ENCODE peak calls at places on chromosomes 7 and 10, in four cellular contexts. H, Y, M and D are unnamed samples. For H3K4me1, the result is how much of the 10 kb centered on the place peaks cover.

GRCh38 chr10:69068549-69068948 is 19.4 kb upstream of the SRGN start:
- DNase-seq in Y (no peak), M (no peak), H (no peak), D (no peak)

GRCh38 chr7:92645531-92646061 is 55.4 kb upstream of the FAM133B start:
- DNase-seq in Y (no peak), M (peak), H (peak), D (no peak)

GRCh38 chr7:78194609-78195008 is 396.0 kb downstream of the PHTF2 start:
- DNase-seq in H (no peak), M (no peak), Y (no peak), D (no peak)

GRCh38 chr7:7770228-7770627 is 51.8 kb upstream of the RPA3 start:
- DNase-seq in H (no peak), M (no peak), Y (peak), D (no peak)

GRCh38 chr7:28488061-28488791 is 75.9 kb downstream of the CREB5 start:
- DNase-seq in H (no peak), Y (no peak), M (no peak), D (no peak)

GRCh38 chr7:112383671-112384417 is 66.4 kb upstream of the IFRD1 start:
- DNase-seq in M (no peak), Y (no peak), H (peak), D (peak)

GRCh38 chr7:78080811-78081210 is 282.2 kb downstream of the PHTF2 start:
- DNase-seq in M (no peak), Y (no peak), H (no peak), D (no peak)

GRCh38 chr7:155360495-155361362 is 63.1 kb downstream of the INSIG1 start:
- DNase-seq in H (no peak), M (no peak), Y (no peak), D (no peak)

GRCh38 chr10:71821909-71822763 is 28.9 kb downstream of the PSAP start:
- DNase-seq in M (no peak), Y (no peak), H (no peak), D (no peak)

GRCh38 chr7:28666144-28666543 is 253.8 kb downstream of the CREB5 start:
- DNase-seq in H (no peak), Y (no peak), M (no peak), D (no peak)

GRCh38 chr7:25006225-25006624 is 26.2 kb upstream of the OSBPL3 start:
- DNase-seq in H (no peak), M (no peak), Y (no peak), D (no peak)

GRCh38 chr7:22696672-22697071 is 30.3 kb upstream of the IL6 start:
- DNase-seq in H (peak), M (no peak), Y (peak), D (no peak)

GRCh38 chr7:22700559-22701002 is 26.4 kb upstream of the IL6 start:
- DNase-seq in Y (peak), M (no peak), H (peak), D (no peak)

GRCh38 chr7:22697322-22697859 is 29.6 kb upstream of the IL6 start:
- DNase-seq in Y (no peak), H (no peak), M (no peak), D (no peak)

GRCh38 chr7:22697897-22698645 is 28.9 kb upstream of the IL6 start:
- DNase-seq in M (no peak), H (peak), Y (no peak), D (no peak)

DNA sequence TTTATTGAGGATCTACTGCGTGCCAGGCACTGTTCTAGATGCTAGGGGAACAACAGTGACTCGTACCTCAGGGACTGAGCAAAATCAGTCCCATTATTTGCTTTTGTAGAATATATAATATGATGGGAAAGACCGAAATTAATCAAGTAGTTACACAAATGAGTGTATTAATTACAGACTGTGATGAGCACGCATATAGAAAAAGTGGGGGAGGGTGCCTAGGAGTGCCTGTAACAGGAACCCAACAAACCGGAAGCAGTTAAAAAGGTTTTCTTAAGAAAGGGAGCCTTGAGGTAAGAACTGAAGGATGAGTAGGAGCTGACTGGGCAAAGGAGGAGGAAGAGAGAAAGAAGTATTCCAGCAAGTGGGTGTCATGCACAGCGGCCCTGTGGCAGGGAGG is 28.2 kb upstream of the IL6 start:
- DNase-seq in H (no peak), Y (no peak), M (no peak), D (no peak)
- H3K4me1 ChIP-seq in H (under half), Y (under half), M (under half), D (under half)

DNA sequence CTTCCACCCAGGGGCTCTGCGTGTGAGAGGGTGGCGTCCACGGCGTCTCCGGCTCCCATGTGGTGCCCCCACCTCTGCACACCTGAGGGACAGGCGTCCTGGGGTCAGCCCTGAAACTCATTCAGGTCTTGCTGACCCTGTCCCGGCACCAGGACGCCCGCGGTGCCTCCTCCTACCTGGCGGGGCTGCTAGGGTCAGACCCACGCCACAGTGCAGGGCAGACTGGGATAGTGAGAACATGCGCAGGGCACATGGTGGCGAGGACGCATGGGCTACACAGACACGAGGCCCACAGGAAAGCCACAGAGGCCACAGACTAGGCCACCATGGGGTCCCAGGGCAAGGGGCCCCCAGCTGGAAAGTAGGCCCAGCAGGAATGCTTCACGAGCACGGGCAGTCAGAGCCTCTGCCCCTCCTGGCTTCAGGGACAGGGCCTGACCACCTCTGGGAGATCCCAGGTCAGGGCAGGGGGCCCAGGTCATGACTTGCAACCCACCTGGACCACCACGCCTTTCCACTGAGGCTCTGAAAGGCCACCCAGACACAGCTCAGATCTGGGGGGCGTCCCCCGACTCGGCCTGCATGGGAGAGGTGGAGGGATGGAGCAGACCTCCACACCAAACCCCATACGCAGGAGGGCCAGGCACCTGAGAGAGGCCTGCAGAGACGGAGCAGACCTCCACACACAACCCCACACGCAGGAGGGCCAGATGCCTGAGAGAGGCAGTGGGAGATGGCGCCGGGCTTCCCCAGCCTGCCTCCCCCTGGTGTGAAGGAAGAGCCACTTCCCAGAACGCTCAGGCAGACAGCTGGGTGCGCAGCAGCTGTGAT is 188.6 kb downstream of the ELFN1 start:
- DNase-seq in H (no peak), Y (no peak), M (peak), D (no peak)
- H3K4me1 ChIP-seq in H (under half), Y (under half), M (under half), D (under half)

GRCh38 chr10:15474671-15475070 is 103.6 kb upstream of the FAM171A1 start:
- DNase-seq in Y (no peak), M (no peak), H (no peak), D (no peak)
- H3K4me1 ChIP-seq in Y (under half), M (under half), H (under half), D (under half)

GRCh38 chr10:4683137-4683536 is 142.9 kb upstream of the AKR1E2 start:
- DNase-seq in M (no peak), H (no peak), Y (no peak), D (no peak)
- H3K4me1 ChIP-seq in M (under half), H (under half), Y (under half), D (under half)

DNA sequence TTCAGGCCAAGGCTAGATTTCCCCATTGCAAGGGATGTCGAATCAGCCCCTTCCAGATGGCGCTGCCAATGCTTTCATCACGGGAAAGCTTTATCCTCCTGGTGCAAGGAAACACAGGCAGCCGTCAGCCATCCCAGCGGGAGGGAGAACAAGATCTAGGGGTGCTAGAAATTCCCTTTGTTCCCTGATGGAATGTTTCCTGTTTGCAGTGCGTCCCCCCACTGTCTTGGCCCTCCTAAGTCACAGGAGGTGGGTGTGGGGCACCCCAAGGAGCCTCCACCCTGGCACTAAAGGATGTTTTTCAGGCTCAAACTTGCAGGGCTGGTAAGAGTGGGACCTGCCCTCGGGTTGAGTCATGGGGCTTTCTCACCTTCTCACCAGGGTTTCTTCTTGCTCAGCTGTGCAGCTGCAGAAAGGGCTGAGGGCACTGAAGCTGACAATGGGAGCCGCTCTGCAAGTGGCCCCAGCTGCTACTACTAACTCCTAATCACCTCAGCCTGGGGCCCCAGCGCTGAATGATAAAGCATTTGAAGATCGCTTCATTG is 103.6 kb downstream of the PRPF18 start:
- DNase-seq in M (no peak), H (no peak), Y (no peak), D (no peak)
- H3K4me1 ChIP-seq in M (under half), H (under half), Y (under half), D (under half)

GRCh38 chr10:132450466-132450824 is 53.4 kb downstream of the PWWP2B start:
- DNase-seq in Y (no peak), H (no peak), M (no peak), D (no peak)
- H3K4me1 ChIP-seq in Y (under half), H (under half), M (under half), D (half or more)

GRCh38 chr10:3091346-3091787 is 24.0 kb downstream of the PFKP start:
- DNase-seq in M (no peak), Y (peak), H (peak), D (no peak)
- H3K4me1 ChIP-seq in M (under half), Y (under half), H (half or more), D (half or more)

GRCh38 chr7:132176719-132177118 is 399.6 kb downstream of the PLXNA4 start:
- DNase-seq in M (no peak), H (no peak), Y (no peak), D (no peak)

GRCh38 chr7:132179681-132180080 is 396.6 kb downstream of the PLXNA4 start:
- DNase-seq in Y (no peak), H (no peak), M (no peak), D (no peak)

GRCh38 chr7:132180481-132180880 is 395.8 kb downstream of the PLXNA4 start:
- DNase-seq in M (no peak), Y (no peak), H (no peak), D (no peak)

GRCh38 chr7:132177708-132178392 is 398.4 kb downstream of the PLXNA4 start:
- DNase-seq in Y (no peak), H (no peak), M (no peak), D (no peak)

DNA sequence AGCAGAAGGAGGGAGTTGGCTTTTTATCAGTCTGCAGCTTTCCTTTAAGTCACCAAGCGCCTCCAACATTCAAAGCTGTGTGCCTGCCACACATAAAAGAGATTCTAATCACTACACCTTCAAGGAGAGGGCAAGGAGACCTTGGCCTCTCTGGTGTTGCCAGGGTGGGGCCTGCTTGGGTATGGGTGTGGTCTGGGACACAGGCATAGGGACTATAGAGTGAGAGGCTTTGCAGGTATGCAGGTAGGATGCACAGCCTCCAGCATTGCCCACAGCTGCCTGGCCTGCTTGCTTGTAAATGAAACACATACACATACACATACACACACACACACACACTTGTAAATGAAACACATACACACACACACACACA is 397.9 kb downstream of the PLXNA4 start:
- DNase-seq in Y (no peak), M (no peak), H (no peak), D (no peak)
- H3K4me1 ChIP-seq in Y (under half), M (under half), H (under half), D (under half)

GRCh38 chr7:116229359-116229758 is 19.0 kb downstream of the TES start:
- DNase-seq in M (no peak), H (no peak), Y (no peak), D (no peak)
- H3K4me1 ChIP-seq in M (under half), H (under half), Y (under half), D (half or more)